ENCODE peak calls at places on chromosome 21, in four cellular contexts. Q is posterior cingulate gyrus, T is AML-193, D is NCI-H1092. N is an unnamed sample.

GRCh38 chr21:45973475-45974072 is 8.0 kb upstream of the COL6A1 start:
- DNase-seq in Q (peak; percentile 57), T (peak; percentile 10), D (peak; percentile 87), N (peak; percentile 80)

GRCh38 chr21:27219068-27219467 is 252.2 kb upstream of the ADAMTS5 start:
- DNase-seq in Q (no peak), T (no peak), D (no peak), N (no peak)

GRCh38 chr21:44285102-44285501 is 574 bp upstream of the AIRE start:
- DNase-seq in Q (no peak), T (no peak), D (no peak), N (no peak)

GRCh38 chr21:38413958-38414506 is 84.2 kb downstream of the ERG start:
- DNase-seq in Q (no peak), T (no peak), D (no peak), N (no peak)

GRCh38 chr21:34640858-34641257 is 25.9 kb upstream of the RCAN1 start:
- DNase-seq in Q (no peak), T (no peak), D (no peak), N (no peak)

GRCh38 chr21:45134677-45135076 is 60.3 kb downstream of the ADARB1 start:
- DNase-seq in Q (no peak), T (no peak), D (no peak), N (no peak)

GRCh38 chr21:43195131-43196021 is 26.6 kb downstream of the CRYAA start:
- DNase-seq in Q (no peak), T (no peak), D (no peak), N (no peak)

GRCh38 chr21:46153259-46154154 is 1.9 kb downstream of the FTCD start:
- DNase-seq in Q (peak; percentile 76), T (peak; percentile 6), D (peak; percentile 38), N (peak; percentile 63)

GRCh38 chr21:38306833-38307232 is 50.0 kb downstream of the KCNJ15 start:
- DNase-seq in Q (no peak), T (no peak), D (no peak), N (no peak)

GRCh38 chr21:34609244-34609950 is 5.5 kb downstream of the RCAN1 start:
- DNase-seq in Q (no peak), T (no peak), D (no peak), N (no peak)

GRCh38 chr21:21030311-21030710 is 32.1 kb downstream of the NCAM2 start:
- DNase-seq in Q (no peak), T (no peak), D (no peak), N (no peak)

GRCh38 chr21:43631411-43632107 is 27.7 kb downstream of the HSF2BP start:
- DNase-seq in Q (no peak), T (no peak), D (no peak), N (no peak)

GRCh38 chr21:45977396-45977795 is 4.2 kb upstream of the COL6A1 start:
- DNase-seq in Q (no peak), T (no peak), D (no peak), N (no peak)

GRCh38 chr21:20451051-20451450 is 547.2 kb upstream of the NCAM2 start:
- DNase-seq in Q (no peak), T (no peak), D (no peak), N (no peak)

GRCh38 chr21:42039470-42039901 is 29.3 kb upstream of the ZBTB21 start:
- DNase-seq in Q (no peak), T (no peak), D (no peak), N (no peak)

GRCh38 chr21:37443683-37444082 is 77.1 kb downstream of the DYRK1A start:
- DNase-seq in Q (no peak), T (no peak), D (no peak), N (no peak)

GRCh38 chr21:39004776-39005605 is 178.3 kb downstream of the PSMG1 start:
- DNase-seq in Q (no peak), T (peak; percentile 76), D (peak; percentile 38), N (peak; percentile 82)

GRCh38 chr21:35511298-35512162 is 462.4 kb upstream of the RUNX1 start:
- DNase-seq in Q (no peak), T (no peak), D (no peak), N (peak; percentile 56)

GRCh38 chr21:43922949-43923348 is 57.9 kb downstream of the AGPAT3 start:
- DNase-seq in Q (no peak), T (no peak), D (no peak), N (no peak)

GRCh38 chr21:35641271-35642016 is 418.9 kb downstream of the SETD4 start:
- DNase-seq in Q (no peak), T (no peak), D (no peak), N (no peak)

GRCh38 chr21:33451634-33452071 is 28.1 kb downstream of the TMEM50B start:
- DNase-seq in Q (no peak), T (no peak), D (no peak), N (no peak)